ENCODE peak calls at places on chromosome 7, in six cellular contexts. O is fibroblast of lung, K is H1, Z is lung, P is ovary, I is HFF-Myc. Y is an unnamed sample.

GRCh38 chr7:48171190-48171589 is at the start of gene ABCA13:
- DNase-seq in O (no peak), K (no peak), Z (no peak), P (no peak), I (no peak), Y (no peak)

GRCh38 chr7:650339-651031 is 76.0 kb upstream of the DNAAF5 start:
- DNase-seq in O (no peak), K (no peak), Z (no peak), P (no peak), I (no peak), Y (no peak)

GRCh38 chr7:100122067-100122466 is 2.6 kb downstream of the CNPY4 start:
- DNase-seq in O (no peak), K (no peak), Z (no peak), P (no peak), I (no peak), Y (no peak)

GRCh38 chr7:38311329-38311937 is 38.0 kb upstream of the TARP start:
- DNase-seq in O (peak; percentile 25), K (no peak), Z (peak; percentile 52), P (no peak), I (no peak), Y (no peak)

GRCh38 chr7:25037325-25037724 is 57.3 kb upstream of the OSBPL3 start:
- DNase-seq in O (no peak), K (peak; percentile 10), Z (no peak), P (no peak), I (no peak), Y (no peak)

GRCh38 chr7:34939175-34939574 is 98.1 kb downstream of the DPY19L1 start:
- DNase-seq in O (peak; percentile 76), K (no peak), Z (no peak), P (no peak), I (no peak), Y (peak; percentile 50)

GRCh38 chr7:30563326-30563942 is 31.2 kb upstream of the GARS1 start:
- DNase-seq in O (peak; percentile 80), K (no peak), Z (no peak), P (no peak), I (no peak), Y (no peak)

GRCh38 chr7:79304711-79305110 is 148.8 kb downstream of the MAGI2 start:
- DNase-seq in O (no peak), K (no peak), Z (no peak), P (no peak), I (no peak), Y (no peak)

GRCh38 chr7:157136372-157136771 is 2.4 kb upstream of the UBE3C start:
- DNase-seq in O (peak; percentile 82), K (no peak), Z (no peak), P (no peak), I (peak; percentile 31), Y (no peak)

GRCh38 chr7:140017543-140017942 is 45.2 kb downstream of the PARP12 start:
- DNase-seq in O (no peak), K (no peak), Z (no peak), P (no peak), I (no peak), Y (no peak)

GRCh38 chr7:91434821-91435220 is 170.6 kb downstream of the FZD1 start:
- DNase-seq in O (peak; percentile 3), K (no peak), Z (no peak), P (no peak), I (no peak), Y (no peak)
- TF ChIP-seq CTCF in O (no peak), K (no peak), Z (no peak), P (no peak), I (no peak), Y (no peak)

GRCh38 chr7:35971133-35971995 is 170.5 kb downstream of the SEPTIN7 start:
- DNase-seq in O (no peak), K (no peak), Z (no peak), P (no peak), I (no peak), Y (no peak)
- TF ChIP-seq CTCF in O (no peak), K (no peak), Z (no peak), P (no peak), I (no peak), Y (no peak)

GRCh38 chr7:2148814-2149213 is 83.9 kb downstream of the MAD1L1 start:
- DNase-seq in O (no peak), K (no peak), Z (no peak), P (no peak), I (no peak), Y (no peak)

GRCh38 chr7:2145835-2146580 is 86.7 kb downstream of the MAD1L1 start:
- DNase-seq in O (no peak), K (no peak), Z (no peak), P (no peak), I (no peak), Y (no peak)

GRCh38 chr7:2146676-2147472 is 85.9 kb downstream of the MAD1L1 start:
- DNase-seq in O (no peak), K (no peak), Z (no peak), P (no peak), I (no peak), Y (no peak)

GRCh38 chr7:2149672-2150444 is 82.9 kb downstream of the MAD1L1 start:
- DNase-seq in O (no peak), K (no peak), Z (no peak), P (no peak), I (no peak), Y (no peak)

DNA sequence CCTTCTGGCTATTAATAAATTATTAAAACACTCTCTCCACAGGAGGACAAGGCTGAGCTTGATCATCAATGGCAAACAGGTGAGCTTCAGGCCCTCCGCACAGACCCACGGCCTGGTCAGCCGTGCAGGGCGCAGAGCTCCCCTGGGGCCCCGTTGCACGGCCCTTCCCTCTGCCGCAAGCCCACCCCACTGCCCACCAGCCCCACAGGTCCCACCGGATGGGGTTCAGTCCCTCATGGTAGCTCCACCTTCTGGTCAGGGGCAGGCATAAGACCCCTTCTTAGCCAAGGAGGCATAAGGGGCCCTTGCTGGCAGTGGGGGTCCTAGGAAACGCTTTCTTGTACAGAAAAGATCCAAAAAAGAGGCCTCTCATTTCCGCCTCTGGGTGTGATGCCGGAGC is 84.6 kb downstream of the MAD1L1 start:
- DNase-seq in O (no peak), K (no peak), Z (no peak), P (no peak), I (no peak), Y (no peak)
- TF ChIP-seq CTCF in O (no peak), K (no peak), Z (no peak), P (no peak), I (peak; percentile 4), Y (peak; percentile 54)

GRCh38 chr7:84188811-84189405 is 5.7 kb downstream of the SEMA3A start:
- DNase-seq in O (no peak), K (no peak), Z (no peak), P (no peak), I (no peak), Y (no peak)
- TF ChIP-seq CTCF in O (peak; percentile 69), K (no peak), Z (no peak), P (no peak), I (peak; percentile 25), Y (peak; percentile 71)

GRCh38 chr7:105098863-105099515 is 85.0 kb downstream of the KMT2E start:
- DNase-seq in O (peak; percentile 32), K (no peak), Z (no peak), P (no peak), I (no peak), Y (no peak)

GRCh38 chr7:105101864-105102263 is 87.9 kb downstream of the KMT2E start:
- DNase-seq in O (no peak), K (no peak), Z (no peak), P (no peak), I (no peak), Y (no peak)

GRCh38 chr7:105097619-105098018 is 83.6 kb downstream of the KMT2E start:
- DNase-seq in O (peak; percentile 81), K (no peak), Z (no peak), P (no peak), I (peak; percentile 93), Y (no peak)

GRCh38 chr7:105094966-105095365 is 81.0 kb downstream of the KMT2E start:
- DNase-seq in O (no peak), K (no peak), Z (no peak), P (no peak), I (no peak), Y (no peak)

GRCh38 chr7:105096306-105096705 is 82.3 kb downstream of the KMT2E start:
- DNase-seq in O (no peak), K (no peak), Z (no peak), P (no peak), I (no peak), Y (no peak)
- TF ChIP-seq CTCF in O (no peak), K (no peak), Z (no peak), P (no peak), I (no peak), Y (no peak)

DNA sequence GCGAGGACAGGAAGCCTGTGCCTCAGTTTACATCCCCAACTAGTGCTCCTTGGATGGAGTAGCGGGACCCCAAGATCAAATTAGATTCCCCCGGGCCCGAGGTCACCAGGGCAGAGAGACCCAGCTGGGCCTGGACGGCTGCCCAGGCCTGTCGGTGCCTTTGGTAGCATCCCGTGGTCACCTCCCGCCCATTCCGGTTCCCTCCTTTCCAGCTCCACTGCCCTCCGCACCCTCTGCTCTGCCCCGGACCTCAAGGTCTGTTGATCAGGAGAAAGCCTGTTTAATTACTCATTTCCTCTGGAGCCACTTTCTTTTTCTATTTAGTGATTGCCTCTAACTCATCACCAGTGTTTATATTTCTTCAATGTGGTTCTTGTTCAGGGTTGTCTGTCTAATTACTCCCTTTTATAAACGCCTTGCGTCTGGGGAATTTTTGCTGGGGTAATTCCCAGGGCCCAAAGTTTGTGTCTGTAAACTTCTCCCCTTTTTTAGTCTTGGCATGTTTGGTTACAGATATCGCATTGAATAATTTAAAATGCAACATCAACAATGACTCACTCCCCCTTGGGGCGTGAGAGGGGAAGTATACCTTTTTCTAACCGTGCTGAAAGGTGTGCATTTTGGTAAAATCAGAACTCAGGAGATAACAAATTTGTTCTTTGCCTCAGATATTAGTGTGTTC is 1.9 kb downstream of the FOXK1 start:
- DNase-seq in O (peak; percentile 72), K (no peak), Z (peak; percentile 57), P (peak; percentile 53), I (no peak), Y (peak; percentile 63)
- TF ChIP-seq CTCF in O (peak; percentile 27), K (no peak), Z (no peak), P (no peak), I (no peak), Y (peak; percentile 58)

DNA sequence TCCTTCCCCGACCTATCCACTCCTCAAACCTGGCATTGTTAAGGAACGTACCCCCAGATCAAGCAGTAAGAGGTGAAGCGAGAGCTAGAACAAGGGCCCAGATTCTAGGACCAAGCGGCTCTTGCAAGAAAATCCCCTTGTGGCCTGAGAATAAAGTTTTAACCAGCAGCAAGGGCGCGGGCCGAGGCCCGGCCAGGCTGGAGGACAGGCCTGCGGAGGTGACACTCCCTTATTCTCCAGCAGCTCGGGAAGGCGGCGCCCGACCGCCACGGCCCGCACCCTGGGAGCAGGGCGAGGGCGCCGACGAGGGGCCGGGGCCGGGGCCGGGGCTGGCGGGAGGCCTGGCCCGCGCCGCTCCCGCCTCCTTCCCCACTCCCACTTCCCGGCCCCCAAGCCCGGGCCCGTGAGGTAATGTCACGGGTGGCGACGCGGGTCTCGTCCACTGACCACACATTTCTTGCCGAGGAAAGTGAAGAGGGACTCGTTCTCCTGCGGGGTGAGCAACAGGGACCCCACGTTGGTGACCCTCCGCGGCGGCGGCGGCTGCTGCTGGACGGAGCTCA is 551 bp downstream of the WASL start:
- DNase-seq in O (peak; percentile 38), K (peak; percentile 52), Z (no peak), P (peak; percentile 45), I (no peak), Y (peak; percentile 77)
- TF ChIP-seq CTCF in O (peak; percentile 1), K (no peak), Z (no peak), P (no peak), I (no peak), Y (peak; percentile 31)

Y was measured in endodermal cell.